ENCODE peak calls at places on chromosomes 16 and 17, in four cellular contexts. One of them, this sample, is unnamed.

GRCh38 chr17:61201211-61201610 is 198.4 kb upstream of the TBX2 start:
- DNase-seq in lower leg skin: no peak
- DNase-seq in osteocyte: no peak
- DNase-seq in AG09309: peak
- DNase-seq in this sample: no peak

GRCh38 chr17:557371-557770 is 157.3 kb downstream of the VPS53 start:
- DNase-seq in lower leg skin: no peak
- DNase-seq in osteocyte: no peak
- DNase-seq in AG09309: no peak
- DNase-seq in this sample: no peak

GRCh38 chr17:79834575-79835469 is 4.4 kb downstream of the CBX4 start:
- DNase-seq in lower leg skin: peak
- DNase-seq in osteocyte: peak
- DNase-seq in AG09309: no peak
- DNase-seq in this sample: peak

GRCh38 chr17:47955497-47956461 is 1.9 kb downstream of the PRR15L start:
- DNase-seq in lower leg skin: no peak
- DNase-seq in osteocyte: no peak
- DNase-seq in AG09309: no peak
- DNase-seq in this sample: no peak

GRCh38 chr16:8924214-8924613 is 39.5 kb downstream of the USP7 start:
- DNase-seq in lower leg skin: no peak
- DNase-seq in osteocyte: no peak
- DNase-seq in AG09309: no peak
- DNase-seq in this sample: no peak

GRCh38 chr17:48024149-48025039 is 13.2 kb downstream of the COPZ2 start:
- DNase-seq in lower leg skin: peak
- DNase-seq in osteocyte: no peak
- DNase-seq in AG09309: no peak
- DNase-seq in this sample: peak

GRCh38 chr17:77792626-77793025 is 165.9 kb upstream of the TNRC6C start:
- DNase-seq in lower leg skin: no peak
- DNase-seq in osteocyte: no peak
- DNase-seq in AG09309: no peak
- DNase-seq in this sample: no peak

GRCh38 chr17:36147601-36148000 is 28.8 kb downstream of the TBC1D3B start:
- DNase-seq in lower leg skin: no peak
- DNase-seq in osteocyte: no peak
- DNase-seq in AG09309: no peak
- DNase-seq in this sample: no peak

GRCh38 chr17:81428121-81428515 is 32.9 kb downstream of the BAHCC1 start:
- DNase-seq in lower leg skin: no peak
- DNase-seq in osteocyte: no peak
- DNase-seq in AG09309: no peak
- DNase-seq in this sample: peak

GRCh38 chr17:33469911-33470310 is 176.8 kb upstream of the ASIC2 start:
- DNase-seq in lower leg skin: no peak
- DNase-seq in osteocyte: no peak
- DNase-seq in AG09309: no peak
- DNase-seq in this sample: no peak

GRCh38 chr16:80682435-80683070 is 121.8 kb downstream of the CDYL2 start:
- DNase-seq in lower leg skin: no peak
- DNase-seq in osteocyte: peak
- DNase-seq in AG09309: peak
- DNase-seq in this sample: no peak

GRCh38 chr17:54891176-54891821 is 9.4 kb upstream of the TOM1L1 start:
- DNase-seq in lower leg skin: no peak
- DNase-seq in osteocyte: no peak
- DNase-seq in AG09309: peak
- DNase-seq in this sample: no peak

GRCh38 chr16:55294947-55295346 is 29.1 kb upstream of the IRX6 start:
- DNase-seq in lower leg skin: no peak
- DNase-seq in osteocyte: no peak
- DNase-seq in AG09309: peak
- DNase-seq in this sample: no peak

GRCh38 chr16:77680496-77680895 is 41.8 kb upstream of the NUDT7 start:
- DNase-seq in lower leg skin: no peak
- DNase-seq in osteocyte: no peak
- DNase-seq in AG09309: no peak
- DNase-seq in this sample: no peak

GRCh38 chr17:46976626-46977270 is 2.3 kb downstream of the RPRML start:
- DNase-seq in lower leg skin: no peak
- DNase-seq in osteocyte: no peak
- DNase-seq in AG09309: no peak
- DNase-seq in this sample: no peak

GRCh38 chr17:45227101-45227591 is 5.5 kb downstream of the FMNL1 start:
- DNase-seq in lower leg skin: no peak
- DNase-seq in osteocyte: no peak
- DNase-seq in AG09309: no peak
- DNase-seq in this sample: peak

GRCh38 chr17:47239663-47240374 is 13.8 kb upstream of the ITGB3 start:
- DNase-seq in lower leg skin: peak
- DNase-seq in osteocyte: peak
- DNase-seq in AG09309: peak
- DNase-seq in this sample: no peak

GRCh38 chr16:3607161-3607560 is 4.2 kb downstream of the SLX4 start:
- DNase-seq in lower leg skin: no peak
- DNase-seq in osteocyte: no peak
- DNase-seq in AG09309: no peak
- DNase-seq in this sample: no peak

GRCh38 chr17:1226308-1226707 is 43.9 kb upstream of the BHLHA9 start:
- DNase-seq in lower leg skin: no peak
- DNase-seq in osteocyte: no peak
- DNase-seq in AG09309: no peak
- DNase-seq in this sample: no peak

GRCh38 chr16:27972500-27972899 is 91.0 kb downstream of the GSG1L start:
- DNase-seq in lower leg skin: no peak
- DNase-seq in osteocyte: peak
- DNase-seq in AG09309: no peak
- DNase-seq in this sample: peak

GRCh38 chr17:41928693-41929251 is 1.6 kb upstream of the ODAD4 start:
- DNase-seq in lower leg skin: no peak
- DNase-seq in osteocyte: no peak
- DNase-seq in AG09309: no peak
- DNase-seq in this sample: peak

GRCh38 chr17:41935641-41936040 is 5.2 kb downstream of the ODAD4 start:
- DNase-seq in lower leg skin: no peak
- DNase-seq in osteocyte: no peak
- DNase-seq in AG09309: no peak
- DNase-seq in this sample: no peak

GRCh38 chr17:41932821-41933389 is 2.5 kb downstream of the ODAD4 start:
- DNase-seq in lower leg skin: no peak
- DNase-seq in osteocyte: no peak
- DNase-seq in AG09309: no peak
- DNase-seq in this sample: no peak

GRCh38 chr17:41925991-41926590 is 4.3 kb upstream of the ODAD4 start:
- DNase-seq in lower leg skin: no peak
- DNase-seq in osteocyte: no peak
- DNase-seq in AG09309: no peak
- DNase-seq in this sample: no peak

DNA sequence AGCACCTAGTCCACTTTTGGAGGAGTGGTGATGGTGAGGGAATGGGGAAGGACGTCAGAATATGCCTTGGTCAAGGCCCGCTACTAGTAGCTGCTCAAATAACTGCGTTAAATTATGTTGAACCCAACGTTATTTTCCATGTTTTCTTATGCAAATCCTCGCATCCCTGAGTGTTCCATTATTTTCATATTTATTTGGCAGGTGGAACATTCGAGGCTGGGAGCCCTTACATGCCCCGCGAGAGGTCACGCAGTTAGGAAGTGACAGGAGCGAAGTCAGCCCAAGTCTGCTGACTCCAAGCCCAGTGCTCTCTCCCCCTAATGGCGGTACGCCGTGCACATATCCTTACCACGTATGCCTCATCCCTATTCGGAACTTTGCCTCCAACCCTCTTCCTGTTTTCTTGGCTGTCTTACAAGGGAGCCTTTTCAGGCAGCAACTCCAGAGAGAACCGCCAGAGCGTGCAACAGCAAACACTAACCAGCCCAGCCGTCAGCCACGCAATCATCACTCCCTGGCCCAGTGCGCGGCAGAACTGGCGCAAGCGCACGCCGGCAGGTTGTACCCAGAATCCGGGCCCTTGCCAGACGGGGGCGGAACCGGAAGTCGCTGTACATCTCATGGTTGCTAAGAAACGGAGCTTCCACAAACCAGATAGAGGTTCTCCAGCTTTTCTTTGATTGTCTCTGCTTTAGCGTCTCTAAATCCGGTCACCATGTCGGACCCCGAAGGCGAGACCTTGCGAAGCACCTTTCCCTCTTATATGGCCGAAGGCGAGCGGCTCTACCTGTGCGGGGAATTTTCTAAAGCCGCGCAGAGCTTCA is at the start of gene ODAD4:
- DNase-seq in lower leg skin: peak
- DNase-seq in osteocyte: peak
- DNase-seq in AG09309: peak
- DNase-seq in this sample: peak
- TF ChIP-seq CTCF in lower leg skin: no peak
- TF ChIP-seq CTCF in osteocyte: peak
- TF ChIP-seq CTCF in AG09309: peak
- TF ChIP-seq CTCF in this sample: peak

DNA sequence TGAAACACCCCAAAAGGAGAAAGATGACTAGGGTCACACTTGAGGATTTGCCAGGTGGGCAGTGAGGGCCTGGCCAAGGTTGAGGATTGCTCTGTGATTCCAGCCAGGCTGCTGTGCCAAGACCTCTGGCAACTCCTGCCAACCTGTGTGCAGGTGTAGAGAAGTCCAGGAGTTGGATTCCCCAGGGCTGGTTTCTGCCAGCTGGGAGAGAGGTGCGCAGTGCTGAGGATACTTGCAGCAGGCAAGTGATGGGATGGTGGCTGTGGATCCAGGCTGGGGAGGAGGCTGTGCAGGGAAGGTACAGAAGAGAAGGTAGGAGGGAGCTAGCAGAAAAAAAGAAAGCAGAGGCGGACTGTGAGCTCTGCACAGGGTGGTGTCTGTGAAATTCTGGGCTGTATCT is 6.6 kb downstream of the RIPOR1 start:
- DNase-seq in lower leg skin: no peak
- DNase-seq in osteocyte: peak
- DNase-seq in AG09309: no peak
- DNase-seq in this sample: no peak
- TF ChIP-seq CTCF in lower leg skin: no peak
- TF ChIP-seq CTCF in osteocyte: no peak
- TF ChIP-seq CTCF in AG09309: no peak
- TF ChIP-seq CTCF in this sample: no peak

DNA sequence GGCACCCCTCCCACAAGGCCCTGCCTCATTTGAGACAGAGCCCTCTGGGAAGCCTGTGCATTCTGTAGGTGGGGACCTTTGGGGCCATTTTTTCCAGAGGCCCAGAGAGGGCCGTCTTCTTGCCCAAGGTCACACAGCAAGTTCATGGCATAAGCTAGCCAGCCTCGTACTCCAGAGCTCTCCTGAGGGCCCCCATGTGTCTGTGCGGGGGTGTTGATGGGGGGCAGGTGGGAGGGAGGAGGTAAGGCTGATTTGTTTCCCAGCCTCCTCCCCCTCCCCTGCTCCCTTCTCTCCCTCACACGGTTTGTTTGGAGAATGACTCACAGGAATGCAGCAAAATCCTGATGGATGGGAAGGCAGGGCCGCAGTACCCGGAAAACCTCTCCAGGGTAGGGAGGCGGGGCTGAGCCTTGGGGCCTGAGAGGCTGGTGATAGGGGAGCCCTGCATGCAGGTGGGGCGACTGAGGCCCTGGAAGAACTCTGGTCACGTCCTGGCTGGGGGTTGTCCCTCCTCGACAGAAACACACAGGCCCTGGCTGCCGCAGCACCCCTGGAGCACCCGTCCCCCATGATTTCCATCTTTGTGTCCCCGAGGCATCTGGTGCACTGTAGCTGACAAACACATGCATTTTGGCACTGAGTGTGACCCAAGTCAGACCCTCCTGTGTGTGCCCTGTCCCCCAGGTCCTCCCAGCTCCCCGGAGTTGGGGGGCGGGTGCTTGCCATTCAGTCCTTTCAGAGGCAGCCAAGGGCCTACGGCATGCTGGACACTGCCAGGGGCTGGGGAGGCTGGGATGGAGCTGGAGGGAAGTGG is 29.7 kb downstream of the RAI1 start:
- DNase-seq in lower leg skin: no peak
- DNase-seq in osteocyte: no peak
- DNase-seq in AG09309: peak
- DNase-seq in this sample: no peak
- TF ChIP-seq CTCF in lower leg skin: no peak
- TF ChIP-seq CTCF in osteocyte: no peak
- TF ChIP-seq CTCF in AG09309: no peak
- TF ChIP-seq CTCF in this sample: no peak

GRCh38 chr16:29951966-29952365 is 9.9 kb upstream of the TMEM219 start:
- DNase-seq in lower leg skin: no peak
- DNase-seq in osteocyte: no peak
- DNase-seq in AG09309: no peak
- DNase-seq in this sample: no peak
- TF ChIP-seq CTCF in lower leg skin: no peak
- TF ChIP-seq CTCF in osteocyte: no peak
- TF ChIP-seq CTCF in AG09309: no peak
- TF ChIP-seq CTCF in this sample: no peak

GRCh38 chr16:88744520-88744835 is 38.2 kb downstream of the CTU2 start:
- DNase-seq in lower leg skin: no peak
- DNase-seq in osteocyte: no peak
- DNase-seq in AG09309: no peak
- DNase-seq in this sample: no peak
- TF ChIP-seq CTCF in lower leg skin: no peak
- TF ChIP-seq CTCF in osteocyte: no peak
- TF ChIP-seq CTCF in AG09309: no peak
- TF ChIP-seq CTCF in this sample: no peak

This sample was measured in activated CD8-positive, alpha-beta T cell treated with anti-CD3 and anti-CD28 coated beads for 36 hours.